ENCODE peak calls at places on chromosome 13, in five cellular contexts. E is GM23338, F is GM23248, M is HCT116, U is PC-3. N is an unnamed sample.

GRCh38 chr13:89755729-89756492 is 1591.6 kb upstream of the MIR17HG start:
- DNase-seq in E (peak), F (no peak), M (no peak), U (no peak), N (no peak)

GRCh38 chr13:91359071-91359470 is 11.6 kb downstream of the MIR17HG start:
- DNase-seq in E (no peak), F (no peak), M (no peak), U (no peak), N (no peak)

GRCh38 chr13:113903361-113903760 is 39.5 kb upstream of the GAS6 start:
- DNase-seq in E (no peak), F (peak), M (no peak), U (no peak), N (no peak)

GRCh38 chr13:79522583-79522982 is 41.6 kb downstream of the NDFIP2 start:
- DNase-seq in E (no peak), F (peak), M (no peak), U (peak), N (no peak)

GRCh38 chr13:24290280-24290932 is 19.0 kb upstream of the C1QTNF9 start:
- DNase-seq in E (no peak), F (no peak), M (no peak), U (no peak), N (no peak)

GRCh38 chr13:41546372-41547252 is 89.3 kb downstream of the RGCC start:
- DNase-seq in E (no peak), F (peak), M (no peak), U (peak), N (no peak)

GRCh38 chr13:114064516-114065140 is 67.8 kb downstream of the RASA3 start:
- DNase-seq in E (no peak), F (peak), M (no peak), U (peak), N (peak)

GRCh38 chr13:91313103-91313502 is 34.4 kb upstream of the MIR17HG start:
- DNase-seq in E (peak), F (peak), M (no peak), U (peak), N (peak)

GRCh38 chr13:94249512-94249911 is 230.0 kb downstream of the DCT start:
- DNase-seq in E (peak), F (peak), M (no peak), U (peak), N (no peak)

GRCh38 chr13:98910501-98910951 is 67.3 kb downstream of the DOCK9 start:
- DNase-seq in E (no peak), F (peak), M (peak), U (peak), N (no peak)

GRCh38 chr13:86741762-86742285 is 929.3 kb upstream of the SLITRK5 start:
- DNase-seq in E (peak), F (peak), M (no peak), U (peak), N (peak)

GRCh38 chr13:99796175-99796819 is 175.3 kb downstream of the ZIC5 start:
- DNase-seq in E (peak), F (peak), M (no peak), U (peak), N (no peak)

GRCh38 chr13:95360464-95361097 is 59.3 kb upstream of the ABCC4 start:
- DNase-seq in E (no peak), F (peak), M (no peak), U (peak), N (no peak)

GRCh38 chr13:107770541-107770940 is 444.8 kb downstream of the LIG4 start:
- DNase-seq in E (peak), F (no peak), M (no peak), U (no peak), N (no peak)

GRCh38 chr13:85693889-85694511 is 105.2 kb downstream of the SLITRK6 start:
- DNase-seq in E (peak), F (no peak), M (no peak), U (peak), N (no peak)

GRCh38 chr13:68895696-68896095 is 1211.9 kb upstream of the ATXN8OS start:
- DNase-seq in E (no peak), F (no peak), M (no peak), U (no peak), N (no peak)

GRCh38 chr13:73273276-73273675 is 214.5 kb downstream of the KLF5 start:
- DNase-seq in E (no peak), F (no peak), M (no peak), U (no peak), N (no peak)

GRCh38 chr13:23330356-23330755 is 103.1 kb downstream of the SACS start:
- DNase-seq in E (no peak), F (no peak), M (no peak), U (no peak), N (no peak)

GRCh38 chr13:21638319-21639282 is 32.3 kb upstream of the FGF9 start:
- DNase-seq in E (peak), F (peak), M (no peak), U (peak), N (peak)

GRCh38 chr13:93789058-93789457 is 562.5 kb downstream of the GPC6 start:
- DNase-seq in E (no peak), F (no peak), M (no peak), U (peak), N (no peak)

GRCh38 chr13:114007566-114007965 is 33.7 kb upstream of the C13orf46 start:
- DNase-seq in E (no peak), F (no peak), M (no peak), U (no peak), N (no peak)

GRCh38 chr13:74870865-74871264 is 611.1 kb downstream of the TBC1D4 start:
- DNase-seq in E (no peak), F (peak), M (no peak), U (peak), N (no peak)

GRCh38 chr13:26019881-26020535 is 31.8 kb downstream of the SHISA2 start:
- DNase-seq in E (no peak), F (peak), M (no peak), U (peak), N (no peak)

GRCh38 chr13:79228972-79229371 is 177.1 kb downstream of the RBM26 start:
- DNase-seq in E (no peak), F (no peak), M (no peak), U (peak), N (no peak)

GRCh38 chr13:49374585-49375290 is 69.1 kb downstream of the CAB39L start:
- DNase-seq in E (no peak), F (peak), M (no peak), U (peak), N (no peak)

GRCh38 chr13:52925221-52925620 is 76.8 kb upstream of the PCDH8 start:
- DNase-seq in E (no peak), F (no peak), M (no peak), U (no peak), N (no peak)

GRCh38 chr13:39047560-39047959 is 9.3 kb downstream of the NHLRC3 start:
- DNase-seq in E (peak), F (no peak), M (no peak), U (peak), N (peak)

GRCh38 chr13:24858953-24859352 is 95.0 kb downstream of the RNF17 start:
- DNase-seq in E (no peak), F (no peak), M (no peak), U (no peak), N (no peak)

GRCh38 chr13:35309711-35310110 is 166.8 kb downstream of the MAB21L1 start:
- DNase-seq in E (no peak), F (no peak), M (no peak), U (no peak), N (no peak)

GRCh38 chr13:40963927-40964326 is 55.2 kb downstream of the ELF1 start:
- DNase-seq in E (no peak), F (peak), M (peak), U (peak), N (no peak)

GRCh38 chr13:50065712-50066111 is 50.5 kb downstream of the KCNRG start:
- DNase-seq in E (no peak), F (no peak), M (no peak), U (no peak), N (no peak)

GRCh38 chr13:25494708-25495411 is 123.1 kb downstream of the ATP8A2 start:
- DNase-seq in E (no peak), F (no peak), M (no peak), U (no peak), N (no peak)

GRCh38 chr13:92547256-92547655 is 679.4 kb upstream of the GPC6 start:
- DNase-seq in E (no peak), F (no peak), M (no peak), U (peak), N (no peak)

GRCh38 chr13:37076818-37077217 is 17.3 kb upstream of the SUPT20H start:
- DNase-seq in E (no peak), F (no peak), M (no peak), U (no peak), N (no peak)

GRCh38 chr13:89227356-89227755 is 1556.2 kb downstream of the SLITRK5 start:
- DNase-seq in E (no peak), F (no peak), M (no peak), U (peak), N (no peak)

GRCh38 chr13:97889803-97890202 is 63.7 kb upstream of the IPO5 start:
- DNase-seq in E (no peak), F (peak), M (no peak), U (no peak), N (no peak)
- TF ChIP-seq EZH2phosphoT487 in E (no peak), F (no peak), M (no peak), U (no peak), N (no peak)

DNA sequence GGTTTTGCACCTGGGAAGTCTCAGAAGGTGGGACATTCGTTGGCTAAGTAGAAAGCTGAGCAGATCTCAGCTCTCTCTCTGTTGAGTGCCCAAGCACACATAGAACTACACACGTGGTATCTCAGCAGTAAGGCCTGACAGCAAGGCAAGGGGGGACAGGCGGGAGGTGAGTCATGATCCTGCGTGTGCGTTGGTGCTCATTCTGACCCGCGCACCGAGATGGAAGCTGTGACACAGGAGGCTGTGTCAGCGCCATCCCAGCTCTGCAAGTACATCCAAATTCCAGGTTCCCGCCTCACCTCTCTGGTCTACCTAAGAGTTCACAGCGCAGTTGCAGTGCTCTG is 135.7 kb downstream of the USP12 start:
- DNase-seq in E (no peak), F (no peak), M (peak), U (peak), N (no peak)
- TF ChIP-seq EZH2phosphoT487 in E (no peak), F (no peak), M (no peak), U (no peak), N (no peak)

DNA sequence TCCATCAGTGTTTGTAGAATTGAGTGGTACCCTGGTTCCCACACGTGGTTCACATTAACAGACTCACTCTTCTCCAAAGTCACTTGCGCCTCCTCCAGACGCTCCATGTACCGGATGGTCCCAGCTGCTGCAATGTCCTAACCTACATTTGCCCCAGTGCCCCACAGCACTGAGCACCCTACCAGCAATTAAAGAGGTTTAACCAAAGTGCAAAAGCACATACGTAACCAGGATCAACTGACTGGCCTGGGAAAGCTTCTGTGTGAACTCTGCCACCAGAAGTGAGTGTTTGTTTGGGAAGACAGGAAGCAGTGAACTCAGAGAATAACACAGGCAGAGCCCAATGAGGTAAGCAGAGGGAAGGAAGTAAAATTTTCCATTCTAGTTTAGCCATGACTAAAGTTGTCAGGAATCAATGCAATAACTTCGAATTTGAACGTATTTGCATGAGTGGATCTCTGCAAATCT is 7.3 kb upstream of the MEDAG start:
- DNase-seq in E (no peak), F (peak), M (no peak), U (peak), N (no peak)
- TF ChIP-seq EZH2phosphoT487 in E (no peak), F (no peak), M (no peak), U (no peak), N (no peak)

GRCh38 chr13:110916671-110917142 is 1.8 kb upstream of the ANKRD10 start:
- DNase-seq in E (no peak), F (peak), M (no peak), U (no peak), N (no peak)
- TF ChIP-seq EZH2phosphoT487 in E (no peak), F (no peak), M (no peak), U (no peak), N (no peak)

GRCh38 chr13:59633290-59633689 is 530.4 kb downstream of the DIAPH3 start:
- DNase-seq in E (no peak), F (no peak), M (no peak), U (no peak), N (no peak)
- TF ChIP-seq EZH2phosphoT487 in E (no peak), F (no peak), M (no peak), U (no peak), N (no peak)

GRCh38 chr13:101747039-101747438 is 294.6 kb downstream of the ITGBL1 start:
- DNase-seq in E (no peak), F (no peak), M (no peak), U (no peak), N (no peak)
- TF ChIP-seq EZH2phosphoT487 in E (no peak), F (no peak), M (no peak), U (no peak), N (no peak)